ENCODE peak calls at places on chromosomes 16 and 17, in ten cellular contexts. S, T, W, R, N, Y, P, H, U and V are unnamed samples.

GRCh38 chr16:69481901-69482341 is 57.5 kb downstream of the CYB5B start:
- DNase-seq in S (no peak), T (peak; percentile 92), W (no peak), R (peak; percentile 66), N (no peak), Y (no peak), P (no peak), H (peak; percentile 33), U (no peak), V (no peak)

GRCh38 chr16:525520-526180 is 1.9 kb upstream of the CAPN15 start:
- DNase-seq in S (peak; percentile 57), T (no peak), W (peak; percentile 80), R (no peak), N (peak; percentile 68), Y (peak; percentile 41), P (no peak), H (peak; percentile 41), U (no peak), V (peak; percentile 81)

GRCh38 chr16:82627811-82628339 is 1.1 kb downstream of the CDH13 start:
- DNase-seq in S (no peak), T (no peak), W (no peak), R (no peak), N (no peak), Y (no peak), P (no peak), H (no peak), U (no peak), V (no peak)

GRCh38 chr16:75225678-75226515 is 7.1 kb downstream of the CTRB1 start:
- DNase-seq in S (no peak), T (no peak), W (no peak), R (no peak), N (no peak), Y (no peak), P (peak; percentile 77), H (no peak), U (no peak), V (no peak)

GRCh38 chr17:17628388-17629008 is 37.0 kb upstream of the PEMT start:
- DNase-seq in S (no peak), T (no peak), W (peak; percentile 42), R (no peak), N (no peak), Y (peak; percentile 8), P (no peak), H (no peak), U (peak; percentile 22), V (no peak)

GRCh38 chr16:73023752-73024570 is 24.0 kb downstream of the ZFHX3 start:
- DNase-seq in S (no peak), T (peak; percentile 28), W (no peak), R (no peak), N (no peak), Y (no peak), P (no peak), H (no peak), U (no peak), V (no peak)

GRCh38 chr17:39598635-39599005 is 9.1 kb downstream of the NEUROD2 start:
- DNase-seq in S (no peak), T (no peak), W (no peak), R (no peak), N (no peak), Y (no peak), P (no peak), H (no peak), U (no peak), V (no peak)

GRCh38 chr16:57479043-57479421 is 7.3 kb downstream of the DOK4 start:
- DNase-seq in S (no peak), T (no peak), W (no peak), R (no peak), N (no peak), Y (no peak), P (no peak), H (no peak), U (no peak), V (no peak)

GRCh38 chr16:31703526-31704128 is 170.0 kb upstream of the ZNF267 start:
- DNase-seq in S (no peak), T (no peak), W (no peak), R (no peak), N (no peak), Y (no peak), P (no peak), H (no peak), U (no peak), V (no peak)

GRCh38 chr16:31702796-31703195 is 170.8 kb upstream of the ZNF267 start:
- DNase-seq in S (no peak), T (no peak), W (no peak), R (no peak), N (no peak), Y (no peak), P (no peak), H (no peak), U (no peak), V (no peak)

GRCh38 chr16:31700200-31700529 is 172.5 kb downstream of the AHSP start:
- DNase-seq in S (peak; percentile 82), T (no peak), W (no peak), R (no peak), N (peak; percentile 87), Y (no peak), P (no peak), H (peak; percentile 93), U (no peak), V (peak; percentile 45)

GRCh38 chr16:31700530-31701388 is 172.8 kb upstream of the ZNF267 start:
- DNase-seq in S (no peak), T (peak; percentile 93), W (peak; percentile 94), R (peak; percentile 75), N (no peak), Y (peak; percentile 81), P (peak; percentile 92), H (peak; percentile 39), U (peak; percentile 79), V (no peak)

GRCh38 chr16:31701734-31702133 is 171.9 kb upstream of the ZNF267 start:
- DNase-seq in S (no peak), T (no peak), W (no peak), R (no peak), N (no peak), Y (no peak), P (no peak), H (no peak), U (no peak), V (no peak)
- H3K27ac ChIP-seq in S (no peak overlapping the region), T (peak overlapping the region; percentile 83), W (no peak overlapping the region), R (no peak overlapping the region), N (no peak overlapping the region), Y (peak overlapping the region; percentile 88), P (no peak overlapping the region), H (no peak overlapping the region), U (peak overlapping the region; percentile 91), V (no peak overlapping the region)

GRCh38 chr16:85557083-85557975 is 55.8 kb upstream of the GSE1 start:
- DNase-seq in S (no peak), T (peak; percentile 80), W (peak; percentile 23), R (no peak), N (peak; percentile 63), Y (peak; percentile 39), P (no peak), H (peak; percentile 82), U (no peak), V (no peak)

GRCh38 chr16:85555549-85556455 is 57.3 kb upstream of the GSE1 start:
- DNase-seq in S (no peak), T (peak; percentile 75), W (no peak), R (no peak), N (peak; percentile 42), Y (peak; percentile 15), P (no peak), H (no peak), U (no peak), V (no peak)

GRCh38 chr16:85554791-85555548 is 58.2 kb upstream of the GSE1 start:
- DNase-seq in S (no peak), T (peak; percentile 82), W (peak; percentile 23), R (no peak), N (peak; percentile 69), Y (peak; percentile 48), P (peak; percentile 81), H (peak; percentile 98), U (peak; percentile 47), V (no peak)

GRCh38 chr16:85557976-85558589 is 55.0 kb upstream of the GSE1 start:
- DNase-seq in S (no peak), T (no peak), W (peak; percentile 59), R (no peak), N (no peak), Y (peak; percentile 8), P (no peak), H (no peak), U (no peak), V (peak; percentile 33)

DNA sequence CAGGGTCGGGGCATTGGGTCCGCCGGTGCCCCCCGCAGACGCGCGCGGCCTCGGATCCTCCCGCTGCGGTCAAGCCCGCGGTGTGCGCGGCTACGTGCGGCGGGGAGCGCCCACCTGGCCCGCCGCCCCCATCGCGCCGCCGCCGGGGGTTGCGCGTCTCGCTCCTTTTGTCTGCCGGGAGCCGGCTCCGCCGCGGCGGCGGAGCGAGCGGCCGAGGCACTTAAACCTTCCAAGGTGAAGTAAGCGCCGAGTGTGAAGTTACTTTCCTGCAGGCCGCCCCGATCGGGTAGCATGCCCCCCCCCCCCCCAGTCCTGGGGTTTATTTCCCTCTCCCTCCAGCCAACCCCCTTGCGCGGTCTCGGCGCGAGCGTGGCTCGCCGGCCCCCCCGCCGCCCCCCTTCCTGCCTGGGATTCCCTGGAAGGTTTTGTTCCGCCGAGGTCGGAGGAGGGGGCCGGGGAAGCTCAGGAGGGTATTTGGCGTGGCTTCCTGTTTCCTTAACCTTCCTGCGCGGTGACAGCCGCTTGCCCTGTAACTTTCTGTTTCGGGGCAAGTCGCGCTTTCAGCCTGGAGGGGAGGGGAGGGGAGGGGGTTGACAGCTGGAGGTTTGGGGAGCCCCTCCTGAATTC is 56.6 kb upstream of the GSE1 start:
- DNase-seq in S (no peak), T (peak; percentile 88), W (peak; percentile 21), R (no peak), N (peak; percentile 53), Y (peak; percentile 41), P (peak; percentile 78), H (peak; percentile 82), U (peak; percentile 41), V (no peak)
- H3K27ac ChIP-seq in S (peak overlapping the region; percentile 53), T (peak overlapping the region; percentile 95), W (peak overlapping the region; percentile 61), R (peak overlapping the region; percentile 88), N (peak overlapping the region; percentile 91), Y (peak overlapping the region; percentile 74), P (peak overlapping the region; percentile 76), H (peak overlapping the region; percentile 97), U (peak overlapping the region; percentile 77), V (peak overlapping the region; percentile 46)

DNA sequence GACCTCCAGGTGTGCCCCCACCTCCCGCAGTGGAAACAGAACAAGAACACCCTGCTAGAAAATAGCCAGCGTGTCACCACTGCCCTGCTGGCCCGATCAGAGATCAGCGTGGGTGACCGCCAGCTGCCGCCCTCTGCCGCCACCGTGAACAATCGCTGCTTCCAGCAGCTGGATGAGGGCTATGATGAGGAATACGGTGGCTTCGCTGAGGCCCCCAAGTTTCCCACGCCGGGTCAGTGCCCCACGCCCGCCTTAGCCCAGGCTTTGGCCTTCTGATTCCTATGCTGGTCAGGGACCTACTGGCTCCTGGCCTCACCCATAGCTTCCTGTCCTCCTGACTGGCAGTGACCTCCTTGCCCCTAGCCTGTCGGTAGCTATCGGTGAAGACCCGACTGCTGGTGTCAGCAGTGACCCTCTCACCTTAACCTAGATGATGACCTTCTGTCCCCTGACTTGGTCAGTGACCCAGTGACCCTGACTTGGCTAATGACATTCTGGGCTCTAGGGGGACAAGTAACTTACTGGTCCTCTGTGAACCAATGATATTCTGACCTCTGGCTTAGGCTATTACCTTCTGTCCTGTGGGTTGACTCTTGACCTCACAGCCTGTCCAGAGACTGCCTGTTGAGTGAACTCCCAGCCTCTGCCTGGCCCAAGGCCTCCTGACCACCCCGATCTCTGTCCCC is 2.4 kb downstream of the SPATA20 start:
- DNase-seq in S (no peak), T (no peak), W (no peak), R (no peak), N (no peak), Y (no peak), P (no peak), H (no peak), U (no peak), V (no peak)
- H3K27ac ChIP-seq in S (no peak overlapping the region), T (no peak overlapping the region), W (no peak overlapping the region), R (no peak overlapping the region), N (no peak overlapping the region), Y (no peak overlapping the region), P (no peak overlapping the region), H (no peak overlapping the region), U (no peak overlapping the region), V (no peak overlapping the region)

GRCh38 chr17:31588034-31588433 is 196.6 kb downstream of the RAB11FIP4 start:
- DNase-seq in S (no peak), T (no peak), W (no peak), R (no peak), N (no peak), Y (no peak), P (no peak), H (no peak), U (no peak), V (no peak)

GRCh38 chr17:31586946-31587345 is 195.5 kb downstream of the RAB11FIP4 start:
- DNase-seq in S (no peak), T (no peak), W (no peak), R (no peak), N (no peak), Y (no peak), P (no peak), H (no peak), U (no peak), V (no peak)

GRCh38 chr17:31585280-31585630 is 193.8 kb downstream of the RAB11FIP4 start:
- DNase-seq in S (no peak), T (no peak), W (no peak), R (no peak), N (no peak), Y (no peak), P (no peak), H (no peak), U (no peak), V (no peak)

GRCh38 chr17:31588512-31588911 is 197.0 kb downstream of the RAB11FIP4 start:
- DNase-seq in S (no peak), T (no peak), W (no peak), R (no peak), N (no peak), Y (no peak), P (no peak), H (no peak), U (no peak), V (no peak)

GRCh38 chr17:31587462-31587861 is 196.0 kb downstream of the RAB11FIP4 start:
- DNase-seq in S (no peak), T (no peak), W (no peak), R (no peak), N (no peak), Y (no peak), P (no peak), H (no peak), U (no peak), V (no peak)
- H3K27ac ChIP-seq in S (no peak overlapping the region), T (no peak overlapping the region), W (no peak overlapping the region), R (no peak overlapping the region), N (no peak overlapping the region), Y (no peak overlapping the region), P (no peak overlapping the region), H (no peak overlapping the region), U (no peak overlapping the region), V (no peak overlapping the region)